ENCODE peak calls at places on chromosome 5, in five cellular contexts. One of them, this sample, is unnamed.
A peak's percentile ranks its signal among the peaks of the same experiment; 100 is the strongest.

GRCh38 chr5:10306806-10307205 is 896 bp downstream of the CMBL start:
- DNase-seq in thoracic aorta: no peak
- DNase-seq in pancreas: no peak
- DNase-seq in gastrocnemius medialis: peak; percentile 57
- DNase-seq in stomach: no peak
- DNase-seq in this sample: no peak

GRCh38 chr5:103090791-103091190 is 29.1 kb downstream of the GIN1 start:
- DNase-seq in stomach: no peak
- DNase-seq in thoracic aorta: no peak
- DNase-seq in gastrocnemius medialis: no peak
- DNase-seq in pancreas: no peak
- DNase-seq in this sample: no peak

GRCh38 chr5:103472820-103473219 is 89.8 kb downstream of the NUDT12 start:
- DNase-seq in gastrocnemius medialis: no peak
- DNase-seq in stomach: no peak
- DNase-seq in pancreas: no peak
- DNase-seq in thoracic aorta: no peak
- DNase-seq in this sample: no peak

GRCh38 chr5:89480406-89481007 is 597.5 kb upstream of the MEF2C start:
- DNase-seq in gastrocnemius medialis: no peak
- DNase-seq in thoracic aorta: no peak
- DNase-seq in pancreas: no peak
- DNase-seq in stomach: no peak
- DNase-seq in this sample: no peak

GRCh38 chr5:13976867-13977479 is 32.5 kb upstream of the DNAH5 start:
- DNase-seq in pancreas: no peak
- DNase-seq in thoracic aorta: no peak
- DNase-seq in gastrocnemius medialis: no peak
- DNase-seq in stomach: no peak
- DNase-seq in this sample: no peak

GRCh38 chr5:154824070-154824469 is 26.3 kb downstream of the FAXDC2 start:
- DNase-seq in stomach: no peak
- DNase-seq in pancreas: no peak
- DNase-seq in thoracic aorta: no peak
- DNase-seq in gastrocnemius medialis: no peak
- DNase-seq in this sample: no peak

GRCh38 chr5:160629007-160629402 is 207.3 kb downstream of the PTTG1 start:
- DNase-seq in thoracic aorta: no peak
- DNase-seq in gastrocnemius medialis: no peak
- DNase-seq in stomach: no peak
- DNase-seq in pancreas: no peak
- DNase-seq in this sample: no peak

GRCh38 chr5:30932611-30933010 is 260.9 kb upstream of the CDH6 start:
- DNase-seq in gastrocnemius medialis: no peak
- DNase-seq in stomach: no peak
- DNase-seq in pancreas: no peak
- DNase-seq in thoracic aorta: no peak
- DNase-seq in this sample: no peak

GRCh38 chr5:168468836-168469235 is 17.4 kb upstream of the RARS1 start:
- DNase-seq in gastrocnemius medialis: no peak
- DNase-seq in stomach: no peak
- DNase-seq in thoracic aorta: no peak
- DNase-seq in pancreas: no peak
- DNase-seq in this sample: no peak

GRCh38 chr5:73193592-73193991 is 20.6 kb downstream of the TMEM174 start:
- DNase-seq in thoracic aorta: no peak
- DNase-seq in stomach: no peak
- DNase-seq in pancreas: no peak
- DNase-seq in gastrocnemius medialis: no peak
- DNase-seq in this sample: no peak

GRCh38 chr5:74042559-74043357 is 416.8 kb downstream of the ARHGEF28 start:
- DNase-seq in gastrocnemius medialis: no peak
- DNase-seq in thoracic aorta: no peak
- DNase-seq in stomach: no peak
- DNase-seq in pancreas: no peak
- DNase-seq in this sample: no peak

GRCh38 chr5:178479261-178479660 is 110.9 kb downstream of the COL23A1 start:
- DNase-seq in gastrocnemius medialis: no peak
- DNase-seq in stomach: no peak
- DNase-seq in thoracic aorta: no peak
- DNase-seq in pancreas: no peak
- DNase-seq in this sample: no peak

GRCh38 chr5:108141676-108142075 is 240.2 kb downstream of the FBXL17 start:
- DNase-seq in pancreas: no peak
- DNase-seq in gastrocnemius medialis: no peak
- DNase-seq in stomach: no peak
- DNase-seq in thoracic aorta: no peak
- DNase-seq in this sample: no peak

GRCh38 chr5:133285583-133286021 is 233.8 kb downstream of the HSPA4 start:
- DNase-seq in thoracic aorta: no peak
- DNase-seq in gastrocnemius medialis: peak; percentile 91
- DNase-seq in pancreas: peak; percentile 65
- DNase-seq in stomach: peak; percentile 41
- DNase-seq in this sample: no peak

GRCh38 chr5:50463047-50463446 is 22.0 kb upstream of the EMB start:
- DNase-seq in pancreas: no peak
- DNase-seq in gastrocnemius medialis: no peak
- DNase-seq in stomach: no peak
- DNase-seq in thoracic aorta: no peak
- DNase-seq in this sample: no peak

GRCh38 chr5:15489571-15490235 is 10.3 kb upstream of the FBXL7 start:
- DNase-seq in stomach: peak; percentile 51
- DNase-seq in thoracic aorta: no peak
- DNase-seq in gastrocnemius medialis: no peak
- DNase-seq in pancreas: peak; percentile 32
- DNase-seq in this sample: peak; percentile 63

GRCh38 chr5:138096363-138096762 is 12.5 kb downstream of the WNT8A start:
- DNase-seq in thoracic aorta: no peak
- DNase-seq in stomach: no peak
- DNase-seq in pancreas: no peak
- DNase-seq in gastrocnemius medialis: no peak
- DNase-seq in this sample: no peak

GRCh38 chr5:166370928-166371690 is 1920.3 kb upstream of the WWC1 start:
- DNase-seq in stomach: no peak
- DNase-seq in pancreas: no peak
- DNase-seq in thoracic aorta: no peak
- DNase-seq in gastrocnemius medialis: no peak
- DNase-seq in this sample: no peak

GRCh38 chr5:94908889-94909480 is 290.5 kb downstream of the SLF1 start:
- DNase-seq in thoracic aorta: no peak
- DNase-seq in pancreas: no peak
- DNase-seq in gastrocnemius medialis: no peak
- DNase-seq in stomach: no peak
- DNase-seq in this sample: no peak

GRCh38 chr5:56512314-56512996 is 279.3 kb upstream of the ANKRD55 start:
- DNase-seq in stomach: no peak
- DNase-seq in gastrocnemius medialis: no peak
- DNase-seq in pancreas: no peak
- DNase-seq in thoracic aorta: no peak
- DNase-seq in this sample: no peak

GRCh38 chr5:63127054-63127453 is 548.4 kb downstream of the LRRC70 start:
- DNase-seq in gastrocnemius medialis: no peak
- DNase-seq in thoracic aorta: no peak
- DNase-seq in stomach: no peak
- DNase-seq in pancreas: no peak
- DNase-seq in this sample: no peak

GRCh38 chr5:89064054-89064453 is 181.1 kb upstream of the MEF2C start:
- DNase-seq in thoracic aorta: no peak
- DNase-seq in stomach: no peak
- DNase-seq in pancreas: no peak
- DNase-seq in gastrocnemius medialis: no peak
- DNase-seq in this sample: no peak

GRCh38 chr5:141618030-141618803 is 583 bp downstream of the DIAPH1 start:
- DNase-seq in thoracic aorta: no peak
- DNase-seq in pancreas: peak; percentile 92
- DNase-seq in stomach: peak; percentile 88
- DNase-seq in gastrocnemius medialis: peak; percentile 82
- DNase-seq in this sample: peak; percentile 60

GRCh38 chr5:5453131-5453530 is 30.7 kb downstream of the ICE1 start:
- DNase-seq in stomach: no peak
- DNase-seq in pancreas: no peak
- DNase-seq in thoracic aorta: no peak
- DNase-seq in gastrocnemius medialis: no peak
- DNase-seq in this sample: no peak

GRCh38 chr5:90877049-90877448 is 318.5 kb downstream of the ADGRV1 start:
- DNase-seq in thoracic aorta: no peak
- DNase-seq in stomach: no peak
- DNase-seq in gastrocnemius medialis: no peak
- DNase-seq in pancreas: no peak
- DNase-seq in this sample: no peak

GRCh38 chr5:145341842-145342241 is 493.3 kb downstream of the PRELID2 start:
- DNase-seq in pancreas: no peak
- DNase-seq in gastrocnemius medialis: no peak
- DNase-seq in stomach: no peak
- DNase-seq in thoracic aorta: no peak
- DNase-seq in this sample: no peak

GRCh38 chr5:138969323-138970013 is 94.3 kb upstream of the LRRTM2 start:
- DNase-seq in stomach: no peak
- DNase-seq in thoracic aorta: no peak
- DNase-seq in gastrocnemius medialis: no peak
- DNase-seq in pancreas: no peak
- DNase-seq in this sample: no peak

GRCh38 chr5:61397238-61397637 is 65.2 kb downstream of the ZSWIM6 start:
- DNase-seq in stomach: no peak
- DNase-seq in thoracic aorta: no peak
- DNase-seq in gastrocnemius medialis: no peak
- DNase-seq in pancreas: no peak
- DNase-seq in this sample: no peak

GRCh38 chr5:15142458-15142857 is 270.9 kb upstream of the ANKH start:
- DNase-seq in thoracic aorta: no peak
- DNase-seq in gastrocnemius medialis: no peak
- DNase-seq in stomach: no peak
- DNase-seq in pancreas: no peak
- DNase-seq in this sample: no peak

GRCh38 chr5:74434124-74434899 is 206.2 kb downstream of the ENC1 start:
- DNase-seq in pancreas: no peak
- DNase-seq in thoracic aorta: no peak
- DNase-seq in gastrocnemius medialis: no peak
- DNase-seq in stomach: no peak
- DNase-seq in this sample: no peak

GRCh38 chr5:41510176-41510831 is at the start of gene PLCXD3:
- DNase-seq in stomach: peak; percentile 60
- DNase-seq in gastrocnemius medialis: no peak
- DNase-seq in thoracic aorta: no peak
- DNase-seq in pancreas: peak; percentile 37
- DNase-seq in this sample: no peak

GRCh38 chr5:41508186-41508585 is 2.2 kb downstream of the PLCXD3 start:
- DNase-seq in thoracic aorta: no peak
- DNase-seq in stomach: no peak
- DNase-seq in pancreas: no peak
- DNase-seq in gastrocnemius medialis: no peak
- DNase-seq in this sample: no peak

GRCh38 chr5:41507501-41507900 is 2.9 kb downstream of the PLCXD3 start:
- DNase-seq in pancreas: no peak
- DNase-seq in stomach: no peak
- DNase-seq in thoracic aorta: no peak
- DNase-seq in gastrocnemius medialis: no peak
- DNase-seq in this sample: no peak

GRCh38 chr5:41509399-41510175 is 814 bp downstream of the PLCXD3 start:
- DNase-seq in pancreas: no peak
- DNase-seq in thoracic aorta: no peak
- DNase-seq in gastrocnemius medialis: no peak
- DNase-seq in stomach: no peak
- DNase-seq in this sample: no peak

DNA sequence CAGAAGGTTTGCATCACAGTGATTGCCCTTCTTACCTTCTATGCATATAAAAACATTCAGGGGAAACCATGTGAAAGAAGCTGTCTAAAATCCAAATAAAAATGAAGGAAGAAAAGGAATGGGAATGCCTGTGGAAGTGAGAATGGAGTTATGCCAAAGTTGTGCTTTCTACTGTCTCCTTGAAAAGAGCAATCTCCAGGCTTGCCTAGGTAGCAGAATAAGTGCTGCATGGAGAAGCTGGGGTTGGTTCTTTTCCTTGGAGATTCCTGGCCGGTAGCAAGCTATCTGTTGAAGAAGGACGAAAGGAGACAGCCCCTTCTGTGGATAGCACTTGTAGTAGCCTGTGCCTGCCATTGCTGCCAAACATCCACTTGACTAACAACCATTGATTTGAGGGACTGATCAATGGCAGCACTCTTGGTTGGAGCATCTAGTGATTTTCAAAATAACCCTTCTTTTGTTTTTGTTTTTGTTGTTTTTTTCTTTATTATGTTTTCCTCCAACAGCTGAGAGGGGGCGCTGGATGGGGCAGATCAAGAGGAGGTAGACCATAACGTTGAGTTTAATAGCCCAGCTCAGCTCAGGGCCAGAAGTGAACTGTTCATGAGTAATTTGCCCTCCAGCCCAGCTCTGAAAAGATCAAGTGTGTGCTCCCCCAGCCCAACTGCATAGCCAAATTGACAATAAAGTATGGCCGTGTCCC is 1.6 kb downstream of the PLCXD3 start:
- DNase-seq in gastrocnemius medialis: no peak
- DNase-seq in stomach: no peak
- DNase-seq in pancreas: no peak
- DNase-seq in thoracic aorta: no peak
- DNase-seq in this sample: no peak
- H3K4me1 ChIP-seq in gastrocnemius medialis: peaks cover 12% of the 10 kb centered on the region
- H3K4me1 ChIP-seq in stomach: peaks cover 19% of the 10 kb centered on the region
- H3K4me1 ChIP-seq in pancreas: no peaks in the 10 kb centered on the region
- H3K4me1 ChIP-seq in thoracic aorta: peaks cover 9% of the 10 kb centered on the region
- H3K4me1 ChIP-seq in this sample: no peaks in the 10 kb centered on the region

GRCh38 chr5:150181035-150181434 is 8.8 kb upstream of the SLC6A7 start:
- DNase-seq in gastrocnemius medialis: no peak
- DNase-seq in thoracic aorta: no peak
- DNase-seq in pancreas: no peak
- DNase-seq in stomach: no peak
- DNase-seq in this sample: no peak
- H3K4me1 ChIP-seq in gastrocnemius medialis: peaks cover 21% of the 10 kb centered on the region
- H3K4me1 ChIP-seq in thoracic aorta: peaks cover 62% of the 10 kb centered on the region
- H3K4me1 ChIP-seq in pancreas: no peaks in the 10 kb centered on the region
- H3K4me1 ChIP-seq in stomach: peaks cover 13% of the 10 kb centered on the region
- H3K4me1 ChIP-seq in this sample: no peaks in the 10 kb centered on the region

GRCh38 chr5:106658150-106658549 is 1012.6 kb downstream of the EFNA5 start:
- DNase-seq in thoracic aorta: no peak
- DNase-seq in gastrocnemius medialis: no peak
- DNase-seq in stomach: no peak
- DNase-seq in pancreas: no peak
- DNase-seq in this sample: no peak
- H3K4me1 ChIP-seq in thoracic aorta: no peaks in the 10 kb centered on the region
- H3K4me1 ChIP-seq in gastrocnemius medialis: no peaks in the 10 kb centered on the region
- H3K4me1 ChIP-seq in stomach: no peaks in the 10 kb centered on the region
- H3K4me1 ChIP-seq in pancreas: no peaks in the 10 kb centered on the region
- H3K4me1 ChIP-seq in this sample: no peaks in the 10 kb centered on the region

GRCh38 chr5:67344870-67345269 is 148.3 kb upstream of the CD180 start:
- DNase-seq in thoracic aorta: no peak
- DNase-seq in pancreas: no peak
- DNase-seq in stomach: no peak
- DNase-seq in gastrocnemius medialis: no peak
- DNase-seq in this sample: no peak
- H3K4me1 ChIP-seq in thoracic aorta: no peaks in the 10 kb centered on the region
- H3K4me1 ChIP-seq in pancreas: no peaks in the 10 kb centered on the region
- H3K4me1 ChIP-seq in stomach: no peaks in the 10 kb centered on the region
- H3K4me1 ChIP-seq in gastrocnemius medialis: no peaks in the 10 kb centered on the region
- H3K4me1 ChIP-seq in this sample: no peaks in the 10 kb centered on the region

This sample was measured in prostate gland.